ENCODE peak calls at places on chromosomes 4 and X, in nine cellular contexts. One of them, this sample, is unnamed.

GRCh38 chrX:22300130-22300529 is 27.4 kb downstream of the CBLL2 start:
- DNase-seq in GM23338: no peak
- DNase-seq in Panc1: no peak
- DNase-seq in right lobe of liver: no peak
- DNase-seq in left ventricle myocardium inferior: no peak
- DNase-seq in mammary epithelial cell: peak; percentile 67
- DNase-seq in breast epithelium: no peak
- DNase-seq in lung: no peak
- DNase-seq in upper lobe of right lung: no peak
- DNase-seq in this sample: peak; percentile 14

GRCh38 chr4:170088686-170089085 is 1.1 kb downstream of the AADAT start:
- DNase-seq in GM23338: no peak
- DNase-seq in Panc1: no peak
- DNase-seq in right lobe of liver: no peak
- DNase-seq in left ventricle myocardium inferior: no peak
- DNase-seq in mammary epithelial cell: no peak
- DNase-seq in breast epithelium: no peak
- DNase-seq in lung: no peak
- DNase-seq in upper lobe of right lung: no peak
- DNase-seq in this sample: no peak

GRCh38 chrX:10859353-10859752 is 239.0 kb upstream of the MID1 start:
- DNase-seq in GM23338: no peak
- DNase-seq in Panc1: no peak
- DNase-seq in right lobe of liver: no peak
- DNase-seq in left ventricle myocardium inferior: no peak
- DNase-seq in mammary epithelial cell: no peak
- DNase-seq in breast epithelium: no peak
- DNase-seq in lung: no peak
- DNase-seq in upper lobe of right lung: no peak
- DNase-seq in this sample: no peak

GRCh38 chr4:47839259-47839658 is 1.4 kb upstream of the CORIN start:
- DNase-seq in GM23338: peak; percentile 61
- DNase-seq in Panc1: no peak
- DNase-seq in right lobe of liver: no peak
- DNase-seq in left ventricle myocardium inferior: no peak
- DNase-seq in mammary epithelial cell: peak; percentile 20
- DNase-seq in breast epithelium: no peak
- DNase-seq in lung: no peak
- DNase-seq in upper lobe of right lung: no peak
- DNase-seq in this sample: no peak

GRCh38 chr4:158209825-158210807 is at the start of gene TMEM144:
- DNase-seq in GM23338: peak; percentile 92
- DNase-seq in Panc1: peak; percentile 45
- DNase-seq in right lobe of liver: peak; percentile 91
- DNase-seq in left ventricle myocardium inferior: peak; percentile 91
- DNase-seq in mammary epithelial cell: peak; percentile 87
- DNase-seq in breast epithelium: peak; percentile 90
- DNase-seq in lung: peak; percentile 93
- DNase-seq in upper lobe of right lung: peak; percentile 96
- DNase-seq in this sample: peak; percentile 92

GRCh38 chrX:20361081-20361889 is 94.6 kb upstream of the RPS6KA3 start:
- DNase-seq in GM23338: no peak
- DNase-seq in Panc1: no peak
- DNase-seq in right lobe of liver: no peak
- DNase-seq in left ventricle myocardium inferior: peak; percentile 21
- DNase-seq in mammary epithelial cell: no peak
- DNase-seq in breast epithelium: no peak
- DNase-seq in lung: peak; percentile 45
- DNase-seq in upper lobe of right lung: no peak
- DNase-seq in this sample: no peak

GRCh38 chr4:9947168-9948062 is 73.9 kb downstream of the SLC2A9 start:
- DNase-seq in GM23338: no peak
- DNase-seq in Panc1: no peak
- DNase-seq in right lobe of liver: no peak
- DNase-seq in left ventricle myocardium inferior: no peak
- DNase-seq in mammary epithelial cell: no peak
- DNase-seq in breast epithelium: no peak
- DNase-seq in lung: no peak
- DNase-seq in upper lobe of right lung: no peak
- DNase-seq in this sample: no peak

GRCh38 chr4:4856071-4857000 is 3.1 kb upstream of the MSX1 start:
- DNase-seq in GM23338: peak; percentile 69
- DNase-seq in Panc1: no peak
- DNase-seq in right lobe of liver: no peak
- DNase-seq in left ventricle myocardium inferior: no peak
- DNase-seq in mammary epithelial cell: no peak
- DNase-seq in breast epithelium: no peak
- DNase-seq in lung: no peak
- DNase-seq in upper lobe of right lung: peak; percentile 62
- DNase-seq in this sample: no peak

GRCh38 chrX:23548164-23548563 is 119.1 kb upstream of the PRDX4 start:
- DNase-seq in GM23338: no peak
- DNase-seq in Panc1: no peak
- DNase-seq in right lobe of liver: no peak
- DNase-seq in left ventricle myocardium inferior: no peak
- DNase-seq in mammary epithelial cell: no peak
- DNase-seq in breast epithelium: no peak
- DNase-seq in lung: no peak
- DNase-seq in upper lobe of right lung: no peak
- DNase-seq in this sample: no peak

GRCh38 chr4:42489095-42489494 is 91.8 kb downstream of the SHISA3 start:
- DNase-seq in GM23338: peak; percentile 47
- DNase-seq in Panc1: no peak
- DNase-seq in right lobe of liver: no peak
- DNase-seq in left ventricle myocardium inferior: no peak
- DNase-seq in mammary epithelial cell: no peak
- DNase-seq in breast epithelium: no peak
- DNase-seq in lung: no peak
- DNase-seq in upper lobe of right lung: no peak
- DNase-seq in this sample: no peak

GRCh38 chr4:54228064-54228527 is 997 bp upstream of the PDGFRA start:
- DNase-seq in GM23338: peak; percentile 92
- DNase-seq in Panc1: peak; percentile 32
- DNase-seq in right lobe of liver: peak; percentile 78
- DNase-seq in left ventricle myocardium inferior: peak; percentile 80
- DNase-seq in mammary epithelial cell: peak; percentile 65
- DNase-seq in breast epithelium: peak; percentile 68
- DNase-seq in lung: peak; percentile 66
- DNase-seq in upper lobe of right lung: peak; percentile 80
- DNase-seq in this sample: no peak

GRCh38 chr4:174928575-174929253 is 10.6 kb downstream of the ADAM29 start:
- DNase-seq in GM23338: peak; percentile 19
- DNase-seq in Panc1: no peak
- DNase-seq in right lobe of liver: no peak
- DNase-seq in left ventricle myocardium inferior: no peak
- DNase-seq in mammary epithelial cell: no peak
- DNase-seq in breast epithelium: no peak
- DNase-seq in lung: no peak
- DNase-seq in upper lobe of right lung: no peak
- DNase-seq in this sample: no peak

GRCh38 chr4:174933083-174933482 is 14.9 kb downstream of the ADAM29 start:
- DNase-seq in GM23338: no peak
- DNase-seq in Panc1: no peak
- DNase-seq in right lobe of liver: no peak
- DNase-seq in left ventricle myocardium inferior: no peak
- DNase-seq in mammary epithelial cell: no peak
- DNase-seq in breast epithelium: no peak
- DNase-seq in lung: no peak
- DNase-seq in upper lobe of right lung: no peak
- DNase-seq in this sample: no peak

GRCh38 chr4:174929346-174929745 is 11.2 kb downstream of the ADAM29 start:
- DNase-seq in GM23338: peak; percentile 8
- DNase-seq in Panc1: no peak
- DNase-seq in right lobe of liver: no peak
- DNase-seq in left ventricle myocardium inferior: no peak
- DNase-seq in mammary epithelial cell: no peak
- DNase-seq in breast epithelium: no peak
- DNase-seq in lung: no peak
- DNase-seq in upper lobe of right lung: no peak
- DNase-seq in this sample: no peak

GRCh38 chr4:174928174-174928573 is 10.0 kb downstream of the ADAM29 start:
- DNase-seq in GM23338: no peak
- DNase-seq in Panc1: no peak
- DNase-seq in right lobe of liver: no peak
- DNase-seq in left ventricle myocardium inferior: no peak
- DNase-seq in mammary epithelial cell: no peak
- DNase-seq in breast epithelium: no peak
- DNase-seq in lung: no peak
- DNase-seq in upper lobe of right lung: no peak
- DNase-seq in this sample: no peak

GRCh38 chr4:174930895-174931294 is 12.7 kb downstream of the ADAM29 start:
- DNase-seq in GM23338: no peak
- DNase-seq in Panc1: no peak
- DNase-seq in right lobe of liver: no peak
- DNase-seq in left ventricle myocardium inferior: no peak
- DNase-seq in mammary epithelial cell: no peak
- DNase-seq in breast epithelium: no peak
- DNase-seq in lung: no peak
- DNase-seq in upper lobe of right lung: no peak
- DNase-seq in this sample: no peak
- H3K27ac ChIP-seq in GM23338: no peak overlapping the region
- H3K27ac ChIP-seq in Panc1: no peak overlapping the region
- H3K27ac ChIP-seq in right lobe of liver: no peak overlapping the region
- H3K27ac ChIP-seq in left ventricle myocardium inferior: no peak overlapping the region
- H3K27ac ChIP-seq in mammary epithelial cell: no peak overlapping the region
- H3K27ac ChIP-seq in breast epithelium: no peak overlapping the region
- H3K27ac ChIP-seq in lung: no peak overlapping the region
- H3K27ac ChIP-seq in upper lobe of right lung: no peak overlapping the region
- H3K27ac ChIP-seq in this sample: no peak overlapping the region

GRCh38 chr4:119627267-119628190 is 1.1 kb downstream of the PDE5A start:
- DNase-seq in GM23338: peak; percentile 90
- DNase-seq in Panc1: no peak
- DNase-seq in right lobe of liver: peak; percentile 67
- DNase-seq in left ventricle myocardium inferior: peak; percentile 62
- DNase-seq in mammary epithelial cell: peak; percentile 39
- DNase-seq in breast epithelium: peak; percentile 58
- DNase-seq in lung: peak; percentile 53
- DNase-seq in upper lobe of right lung: peak; percentile 83
- DNase-seq in this sample: peak; percentile 71

GRCh38 chr4:119629142-119629471 is 503 bp upstream of the PDE5A start:
- DNase-seq in GM23338: no peak
- DNase-seq in Panc1: no peak
- DNase-seq in right lobe of liver: no peak
- DNase-seq in left ventricle myocardium inferior: no peak
- DNase-seq in mammary epithelial cell: no peak
- DNase-seq in breast epithelium: no peak
- DNase-seq in lung: no peak
- DNase-seq in upper lobe of right lung: no peak
- DNase-seq in this sample: no peak

GRCh38 chr4:119626420-119626819 is 2.2 kb downstream of the PDE5A start:
- DNase-seq in GM23338: no peak
- DNase-seq in Panc1: no peak
- DNase-seq in right lobe of liver: no peak
- DNase-seq in left ventricle myocardium inferior: no peak
- DNase-seq in mammary epithelial cell: no peak
- DNase-seq in breast epithelium: no peak
- DNase-seq in lung: no peak
- DNase-seq in upper lobe of right lung: no peak
- DNase-seq in this sample: no peak

GRCh38 chr4:119626943-119627266 is 1.7 kb downstream of the PDE5A start:
- DNase-seq in GM23338: no peak
- DNase-seq in Panc1: no peak
- DNase-seq in right lobe of liver: no peak
- DNase-seq in left ventricle myocardium inferior: no peak
- DNase-seq in mammary epithelial cell: no peak
- DNase-seq in breast epithelium: no peak
- DNase-seq in lung: no peak
- DNase-seq in upper lobe of right lung: no peak
- DNase-seq in this sample: no peak

DNA sequence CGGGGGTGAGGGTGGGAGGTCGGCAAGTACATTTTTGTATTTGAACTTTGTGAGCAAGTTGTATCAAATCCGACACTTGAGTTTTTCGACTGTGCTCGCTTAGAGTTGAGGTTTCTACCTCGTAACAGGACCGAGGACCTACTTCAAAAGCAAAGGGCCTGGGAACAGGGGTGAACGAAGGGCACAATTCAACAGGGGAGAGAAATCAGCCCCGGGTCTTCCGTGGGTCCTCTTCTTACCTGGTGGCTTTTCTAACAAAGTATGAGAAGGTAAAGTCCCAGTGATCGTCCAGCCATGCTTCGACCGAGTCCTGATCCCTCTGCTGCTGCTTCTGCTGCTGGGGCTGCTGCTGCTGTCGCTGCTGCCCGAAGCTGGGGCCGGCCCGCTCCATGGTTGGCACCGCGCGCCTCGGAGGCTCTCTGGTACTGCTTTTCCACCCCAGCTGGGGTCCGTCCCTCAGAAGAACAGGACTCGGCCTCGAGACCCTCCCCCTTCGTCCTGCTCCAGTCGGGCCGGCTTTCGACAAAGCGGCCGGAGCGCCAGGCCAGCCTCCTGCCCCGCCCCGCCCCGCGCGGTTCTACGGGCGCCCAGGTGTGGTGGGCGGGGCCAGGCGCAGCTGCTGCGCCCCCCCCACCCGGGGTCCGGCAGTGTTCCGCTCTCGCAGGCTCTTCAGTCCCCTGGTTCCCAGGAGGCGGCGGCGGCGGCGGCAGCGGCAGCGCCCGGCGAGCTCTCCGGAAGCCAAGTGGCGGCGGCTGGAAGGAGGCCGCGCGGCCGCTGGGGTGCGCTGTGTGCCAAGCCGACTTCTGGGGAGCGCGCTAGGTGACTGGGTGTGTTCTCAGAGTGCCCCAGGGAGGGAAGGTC is at the start of gene PDE5A:
- DNase-seq in GM23338: peak; percentile 95
- DNase-seq in Panc1: no peak
- DNase-seq in right lobe of liver: peak; percentile 85
- DNase-seq in left ventricle myocardium inferior: peak; percentile 80
- DNase-seq in mammary epithelial cell: peak; percentile 87
- DNase-seq in breast epithelium: peak; percentile 82
- DNase-seq in lung: peak; percentile 84
- DNase-seq in upper lobe of right lung: peak; percentile 93
- DNase-seq in this sample: peak; percentile 89
- TF ChIP-seq CTCF in GM23338: peak; percentile 83
- TF ChIP-seq CTCF in Panc1: peak; percentile 89
- TF ChIP-seq CTCF in right lobe of liver: peak; percentile 88
- TF ChIP-seq CTCF in left ventricle myocardium inferior: peak; percentile 84
- TF ChIP-seq CTCF in mammary epithelial cell: peak; percentile 56
- TF ChIP-seq CTCF in breast epithelium: peak; percentile 55
- TF ChIP-seq CTCF in lung: peak; percentile 81
- TF ChIP-seq CTCF in upper lobe of right lung: peak; percentile 79
- TF ChIP-seq CTCF in this sample: peak; percentile 85

DNA sequence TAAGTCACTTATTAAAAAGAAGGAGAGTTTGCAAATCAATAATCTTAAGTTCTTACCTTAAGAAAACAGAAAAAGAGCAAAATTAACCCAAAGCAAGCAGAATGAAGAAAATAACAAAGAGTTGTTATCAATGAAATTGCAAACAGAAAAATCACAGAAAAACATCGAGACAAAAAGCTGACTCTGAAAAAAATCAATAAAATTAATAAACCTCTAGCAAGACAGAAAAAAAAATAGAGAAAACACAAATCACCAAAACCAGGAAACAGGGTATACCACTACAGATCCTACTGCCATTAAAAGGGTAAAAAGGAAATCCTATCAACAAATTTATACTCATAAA is 17.3 kb upstream of the RBM41 start:
- DNase-seq in GM23338: no peak
- DNase-seq in Panc1: no peak
- DNase-seq in right lobe of liver: no peak
- DNase-seq in left ventricle myocardium inferior: no peak
- DNase-seq in mammary epithelial cell: no peak
- DNase-seq in breast epithelium: no peak
- DNase-seq in lung: no peak
- DNase-seq in upper lobe of right lung: no peak
- DNase-seq in this sample: no peak
- H3K4me3 ChIP-seq in GM23338: no peak overlapping the region
- H3K4me3 ChIP-seq in Panc1: no peak overlapping the region
- H3K4me3 ChIP-seq in right lobe of liver: no peak overlapping the region
- H3K4me3 ChIP-seq in left ventricle myocardium inferior: no peak overlapping the region
- H3K4me3 ChIP-seq in mammary epithelial cell: no peak overlapping the region
- H3K4me3 ChIP-seq in breast epithelium: no peak overlapping the region
- H3K4me3 ChIP-seq in lung: no peak overlapping the region
- H3K4me3 ChIP-seq in upper lobe of right lung: no peak overlapping the region
- H3K4me3 ChIP-seq in this sample: no peak overlapping the region

GRCh38 chrX:149506349-149506748 is 1.2 kb upstream of the IDS start:
- DNase-seq in GM23338: no peak
- DNase-seq in Panc1: no peak
- DNase-seq in right lobe of liver: no peak
- DNase-seq in left ventricle myocardium inferior: no peak
- DNase-seq in mammary epithelial cell: no peak
- DNase-seq in breast epithelium: no peak
- DNase-seq in lung: no peak
- DNase-seq in upper lobe of right lung: no peak
- DNase-seq in this sample: no peak
- H3K27ac ChIP-seq in GM23338: no peak overlapping the region
- H3K27ac ChIP-seq in Panc1: no peak overlapping the region
- H3K27ac ChIP-seq in right lobe of liver: no peak overlapping the region
- H3K27ac ChIP-seq in left ventricle myocardium inferior: no peak overlapping the region
- H3K27ac ChIP-seq in mammary epithelial cell: peak overlapping the region; percentile 70
- H3K27ac ChIP-seq in breast epithelium: no peak overlapping the region
- H3K27ac ChIP-seq in lung: no peak overlapping the region
- H3K27ac ChIP-seq in upper lobe of right lung: no peak overlapping the region
- H3K27ac ChIP-seq in this sample: no peak overlapping the region